ENCODE peak calls at places on chromosomes 11 and 22, in four cellular contexts. T is CD4-positive, alpha-beta T cell; U is SK-N-SH treated with all-trans-retinoic acid at 6 μM for 48 hours; N is Panc1. X is an unnamed sample.

GRCh38 chr22:43828711-43829447 is 16.8 kb upstream of the EFCAB6 start:
- ATAC-seq in T (no peak), U (no peak), N (no peak), X (no peak)

GRCh38 chr11:65417702-65418430 is 4.7 kb upstream of the NEAT1 start:
- ATAC-seq in U (no peak), T (peak; percentile 20), N (no peak), X (no peak)

GRCh38 chr11:95661159-95661558 is 128.4 kb downstream of the FAM76B start:
- ATAC-seq in N (no peak), T (no peak), U (no peak), X (peak; percentile 52)

GRCh38 chr11:56968524-56968923 is 20.2 kb upstream of the OR5AK2 start:
- ATAC-seq in T (no peak), U (no peak), N (no peak), X (no peak)

GRCh38 chr22:32240461-32240860 is 14.7 kb downstream of the SLC5A4 start:
- ATAC-seq in T (no peak), N (no peak), U (no peak), X (no peak)

GRCh38 chr11:3906166-3906565 is 50.7 kb downstream of the STIM1 start:
- ATAC-seq in T (no peak), N (no peak), U (no peak), X (peak; percentile 66)

GRCh38 chr11:47539681-47540039 is 13.3 kb downstream of the CELF1 start:
- ATAC-seq in U (no peak), N (peak; percentile 30), T (no peak), X (no peak)

GRCh38 chr11:34613462-34614183 is 7.3 kb upstream of the EHF start:
- ATAC-seq in N (no peak), T (no peak), U (no peak), X (peak; percentile 73)

GRCh38 chr22:17435375-17435774 is 66.1 kb downstream of the CECR2 start:
- ATAC-seq in U (no peak), N (no peak), T (no peak), X (no peak)

GRCh38 chr22:43275545-43275981 is 67.6 kb downstream of the SCUBE1 start:
- ATAC-seq in T (no peak), U (no peak), N (no peak), X (peak; percentile 77)

GRCh38 chr11:117219455-117219854 is 12.4 kb downstream of the PCSK7 start:
- ATAC-seq in T (no peak), U (no peak), N (no peak), X (no peak)

GRCh38 chr11:96284917-96285316 is 58.1 kb downstream of the MAML2 start:
- ATAC-seq in U (no peak), N (no peak), T (no peak), X (peak; percentile 84)

GRCh38 chr22:41405588-41405987 is 23.8 kb downstream of the TEF start:
- ATAC-seq in T (no peak), U (no peak), N (no peak), X (peak; percentile 32)

GRCh38 chr22:50243704-50244419 is 961 bp downstream of the TUBGCP6 start:
- ATAC-seq in T (no peak), U (no peak), N (no peak), X (no peak)

GRCh38 chr11:14620027-14620511 is 23.5 kb upstream of the PDE3B start:
- ATAC-seq in N (no peak), U (no peak), T (no peak), X (no peak)

GRCh38 chr11:26719289-26719688 is 2.6 kb downstream of the SLC5A12 start:
- ATAC-seq in N (no peak), T (no peak), U (no peak), X (no peak)

GRCh38 chr11:75380245-75380644 is 19.1 kb upstream of the RPS3 start:
- ATAC-seq in T (no peak), U (no peak), N (no peak), X (no peak)

GRCh38 chr11:44992181-44992582 is 41.5 kb upstream of the TP53I11 start:
- ATAC-seq in U (no peak), T (no peak), N (no peak), X (no peak)

GRCh38 chr11:65338680-65339079 is 5.0 kb downstream of the DPF2 start:
- ATAC-seq in N (no peak), T (no peak), U (no peak), X (no peak)

GRCh38 chr22:30393322-30393680 is 3.5 kb upstream of the SEC14L2 start:
- ATAC-seq in T (no peak), U (no peak), N (no peak), X (no peak)

X was measured in activated T-helper 17 cell treated with anti-CD3 and anti-CD28 coated beads, Interleukin-2, amount 50 U/mL, for 72 hours.